ENCODE peak calls at places on chromosomes 11 and 22, in eight cellular contexts. A is kidney, F is left ventricle myocardium inferior, G is brain microvascular endothelial cell, Z is HCT116, K is AG04450, P is GM12865, T is esophagus squamous epithelium. Y is an unnamed sample.

GRCh38 chr22:49712195-49712791 is 115.4 kb downstream of the BRD1 start:
- DNase-seq in A (no peak), F (no peak), G (no peak), Z (no peak), K (no peak), P (no peak), T (no peak), Y (no peak)

GRCh38 chr11:117839936-117840813 is 15.6 kb upstream of the FXYD2 start:
- DNase-seq in A (peak), F (peak), G (no peak), Z (no peak), K (no peak), P (no peak), T (no peak), Y (no peak)

GRCh38 chr11:27282141-27282590 is 80.8 kb downstream of the CCDC34 start:
- DNase-seq in A (peak), F (peak), G (peak), Z (no peak), K (peak), P (no peak), T (no peak), Y (peak)

GRCh38 chr11:18934195-18934808 is 4.9 kb downstream of the MRGPRX1 start:
- DNase-seq in A (no peak), F (no peak), G (no peak), Z (no peak), K (no peak), P (no peak), T (no peak), Y (no peak)

GRCh38 chr22:37425800-37426531 is 1.3 kb downstream of the ELFN2 start:
- DNase-seq in A (no peak), F (no peak), G (no peak), Z (no peak), K (no peak), P (no peak), T (no peak), Y (no peak)

GRCh38 chr11:19162946-19163345 is 38.8 kb downstream of the CSRP3 start:
- DNase-seq in A (no peak), F (no peak), G (no peak), Z (no peak), K (no peak), P (no peak), T (no peak), Y (no peak)

GRCh38 chr11:3170756-3171670 is 5.9 kb upstream of the OSBPL5 start:
- DNase-seq in A (peak), F (no peak), G (no peak), Z (no peak), K (no peak), P (no peak), T (no peak), Y (no peak)

GRCh38 chr11:119728226-119728626 is 774 bp downstream of the NECTIN1 start:
- DNase-seq in A (no peak), F (no peak), G (no peak), Z (no peak), K (no peak), P (no peak), T (no peak), Y (no peak)

GRCh38 chr11:33135768-33136443 is 25.4 kb downstream of the CSTF3 start:
- DNase-seq in A (no peak), F (no peak), G (no peak), Z (no peak), K (no peak), P (no peak), T (no peak), Y (no peak)

GRCh38 chr11:28049338-28050216 is 58.4 kb downstream of the KIF18A start:
- DNase-seq in A (no peak), F (no peak), G (peak), Z (peak), K (no peak), P (no peak), T (no peak), Y (no peak)

GRCh38 chr11:94131363-94132115 is 2.9 kb downstream of the PANX1 start:
- DNase-seq in A (no peak), F (no peak), G (no peak), Z (no peak), K (no peak), P (no peak), T (no peak), Y (no peak)

GRCh38 chr11:19691815-19692214 is 20.8 kb upstream of the NAV2 start:
- DNase-seq in A (no peak), F (no peak), G (no peak), Z (no peak), K (no peak), P (no peak), T (no peak), Y (no peak)

GRCh38 chr11:96154802-96155520 is 188.0 kb downstream of the MAML2 start:
- DNase-seq in A (no peak), F (no peak), G (peak), Z (no peak), K (no peak), P (no peak), T (no peak), Y (no peak)

GRCh38 chr22:50016988-50017700 is 4.6 kb upstream of the IL17REL start:
- DNase-seq in A (peak), F (peak), G (no peak), Z (no peak), K (no peak), P (peak), T (no peak), Y (no peak)

GRCh38 chr11:21806982-21807749 is 385.7 kb upstream of the ANO5 start:
- DNase-seq in A (no peak), F (no peak), G (no peak), Z (no peak), K (no peak), P (no peak), T (no peak), Y (no peak)

GRCh38 chr11:117020287-117020686 is 77.9 kb downstream of the SIK3 start:
- DNase-seq in A (no peak), F (no peak), G (no peak), Z (no peak), K (no peak), P (peak), T (no peak), Y (no peak)

GRCh38 chr11:75198278-75198948 is 42.2 kb upstream of the TPBGL start:
- DNase-seq in A (no peak), F (no peak), G (no peak), Z (no peak), K (no peak), P (no peak), T (no peak), Y (no peak)

GRCh38 chr11:90250970-90251369 is 28.1 kb upstream of the CHORDC1 start:
- DNase-seq in A (no peak), F (no peak), G (no peak), Z (no peak), K (no peak), P (no peak), T (no peak), Y (no peak)

GRCh38 chr11:61488651-61489291 is 19.8 kb upstream of the LRRC10B start:
- DNase-seq in A (peak), F (peak), G (peak), Z (no peak), K (no peak), P (no peak), T (no peak), Y (peak)

GRCh38 chr11:117319214-117319840 is 3.3 kb upstream of the BACE1 start:
- DNase-seq in A (no peak), F (no peak), G (peak), Z (no peak), K (no peak), P (no peak), T (no peak), Y (no peak)

GRCh38 chr22:49747705-49748104 is 80.0 kb downstream of the BRD1 start:
- DNase-seq in A (no peak), F (no peak), G (no peak), Z (no peak), K (no peak), P (no peak), T (no peak), Y (no peak)

GRCh38 chr22:41983516-41983915 is 14.3 kb downstream of the SEPTIN3 start:
- DNase-seq in A (peak), F (no peak), G (no peak), Z (no peak), K (no peak), P (no peak), T (no peak), Y (no peak)

GRCh38 chr11:36235750-36236149 is 53.5 kb downstream of the COMMD9 start:
- DNase-seq in A (no peak), F (no peak), G (peak), Z (no peak), K (no peak), P (no peak), T (no peak), Y (no peak)

GRCh38 chr11:93489841-93490240 is 53.4 kb downstream of the SMCO4 start:
- DNase-seq in A (no peak), F (no peak), G (no peak), Z (no peak), K (no peak), P (no peak), T (no peak), Y (no peak)

GRCh38 chr11:121254756-121255155 is 37.8 kb upstream of the SC5D start:
- DNase-seq in A (no peak), F (no peak), G (no peak), Z (no peak), K (no peak), P (no peak), T (no peak), Y (no peak)

GRCh38 chr11:125094731-125095130 is 16.7 kb downstream of the TMEM218 start:
- DNase-seq in A (no peak), F (no peak), G (no peak), Z (no peak), K (no peak), P (no peak), T (no peak), Y (no peak)

DNA sequence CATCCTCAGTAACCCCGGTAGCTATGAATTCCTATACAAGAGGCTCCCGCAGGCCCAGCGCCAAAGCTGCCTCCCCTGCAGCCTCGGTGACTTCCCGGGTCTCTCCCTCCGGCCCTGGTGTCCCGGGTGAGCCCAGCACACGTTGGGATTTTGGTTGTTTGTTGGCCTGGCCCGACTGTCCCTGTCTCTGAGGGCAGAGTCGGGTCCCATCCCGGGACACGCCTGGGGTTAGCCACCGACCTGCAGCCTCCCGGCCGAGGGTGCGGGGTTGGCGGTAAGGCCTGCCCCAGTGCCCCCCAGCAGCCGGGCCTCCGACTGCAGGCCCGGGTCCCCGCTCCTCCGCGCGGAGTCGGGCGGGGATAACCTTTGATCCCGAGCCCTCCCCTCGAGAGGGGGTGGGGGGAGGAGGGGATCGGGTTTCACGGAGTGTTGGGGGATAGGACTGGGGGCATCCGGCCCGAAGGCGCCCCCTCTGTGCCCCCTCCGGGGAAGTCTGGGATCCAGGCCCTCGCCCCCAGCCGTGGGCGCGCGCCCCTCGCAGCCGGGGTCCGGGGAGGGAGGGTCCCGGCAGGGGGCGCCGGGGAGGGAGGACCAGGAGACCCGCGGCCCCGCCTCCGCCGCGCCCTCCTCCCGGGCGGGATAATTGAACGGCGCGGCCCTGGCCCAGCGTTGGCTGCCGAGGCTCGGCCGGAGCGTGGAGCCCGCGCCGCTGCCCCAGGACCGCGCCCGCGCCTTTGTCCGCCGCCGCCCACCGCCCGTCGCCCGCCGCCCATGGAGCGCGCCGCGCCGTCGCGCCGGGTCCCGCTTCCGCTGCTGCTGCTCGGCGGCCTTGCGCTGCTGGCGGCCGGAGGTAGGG is at the start of gene FBLN1:
- DNase-seq in A (peak), F (peak), G (no peak), Z (no peak), K (no peak), P (no peak), T (no peak), Y (peak)
- TF ChIP-seq CTCF in A (no peak), F (no peak), G (no peak), Z (no peak), K (peak), P (no peak), T (no peak), Y (no peak)

GRCh38 chr11:14417975-14418374 is 59.0 kb upstream of the RRAS2 start:
- DNase-seq in A (no peak), F (no peak), G (no peak), Z (no peak), K (no peak), P (no peak), T (no peak), Y (no peak)

GRCh38 chr11:14417186-14417585 is 58.2 kb upstream of the RRAS2 start:
- DNase-seq in A (no peak), F (no peak), G (no peak), Z (no peak), K (no peak), P (no peak), T (no peak), Y (no peak)

GRCh38 chr11:14422052-14422813 is 63.2 kb upstream of the RRAS2 start:
- DNase-seq in A (peak), F (peak), G (peak), Z (peak), K (peak), P (no peak), T (peak), Y (peak)

GRCh38 chr11:14420223-14420622 is 61.2 kb upstream of the RRAS2 start:
- DNase-seq in A (no peak), F (no peak), G (no peak), Z (no peak), K (no peak), P (no peak), T (no peak), Y (no peak)

GRCh38 chr11:14418801-14419417 is 59.9 kb upstream of the RRAS2 start:
- DNase-seq in A (no peak), F (no peak), G (no peak), Z (peak), K (no peak), P (peak), T (no peak), Y (no peak)
- TF ChIP-seq CTCF in A (peak), F (peak), G (peak), Z (peak), K (peak), P (peak), T (no peak), Y (no peak)

GRCh38 chr22:28883917-28884753 is 763 bp downstream of the ZNRF3 start:
- DNase-seq in A (peak), F (peak), G (peak), Z (peak), K (no peak), P (peak), T (no peak), Y (peak)
- TF ChIP-seq CTCF in A (no peak), F (no peak), G (no peak), Z (no peak), K (no peak), P (no peak), T (no peak), Y (no peak)

DNA sequence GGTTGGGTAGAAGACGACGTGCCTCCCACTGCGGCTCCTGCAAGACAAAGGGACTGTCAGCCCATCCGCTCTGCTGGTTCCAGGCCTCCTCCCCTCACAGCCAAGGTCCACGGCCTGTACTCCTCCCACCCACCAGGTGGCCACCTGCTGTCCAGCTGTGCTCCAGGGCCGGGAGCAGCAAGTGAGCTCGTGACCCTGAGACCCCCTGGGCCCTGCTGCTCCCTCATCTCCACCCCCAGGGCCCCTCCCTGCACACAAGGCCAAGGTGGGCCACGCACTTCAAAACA is 27.4 kb downstream of the TSPAN4 start:
- DNase-seq in A (no peak), F (no peak), G (no peak), Z (no peak), K (no peak), P (no peak), T (no peak), Y (no peak)
- TF ChIP-seq CTCF in A (no peak), F (peak), G (peak), Z (no peak), K (no peak), P (no peak), T (no peak), Y (no peak)

GRCh38 chr11:103609117-103610066 is 427.0 kb upstream of the DDI1 start:
- DNase-seq in A (no peak), F (no peak), G (peak), Z (peak), K (peak), P (no peak), T (no peak), Y (no peak)
- TF ChIP-seq CTCF in A (peak), F (peak), G (peak), Z (peak), K (peak), P (peak), T (no peak), Y (no peak)

GRCh38 chr11:65134240-65134951 is at the start of gene SYVN1:
- DNase-seq in A (peak), F (peak), G (peak), Z (peak), K (peak), P (peak), T (peak), Y (peak)
- TF ChIP-seq CTCF in A (no peak), F (no peak), G (no peak), Z (no peak), K (no peak), P (no peak), T (no peak), Y (no peak)

DNA sequence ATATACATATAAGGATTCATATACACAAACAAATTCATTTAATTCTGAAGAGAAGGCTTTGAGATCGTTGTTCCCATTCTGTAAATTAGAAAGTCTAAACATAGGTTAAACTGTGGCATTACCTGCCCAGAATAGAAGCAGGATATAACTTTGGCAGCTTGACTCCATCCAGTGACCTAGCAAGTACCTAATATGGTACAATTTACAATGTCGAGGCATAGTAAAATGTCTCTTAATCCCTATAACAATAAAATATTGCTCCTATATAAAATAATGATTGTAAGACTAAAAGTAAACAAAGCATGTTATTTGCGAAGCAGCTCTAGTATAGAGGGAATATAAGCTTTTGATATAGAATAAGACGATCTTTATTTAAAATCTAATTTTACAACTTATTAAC is 756.0 kb downstream of the LUZP2 start:
- DNase-seq in A (no peak), F (no peak), G (no peak), Z (no peak), K (no peak), P (no peak), T (no peak), Y (no peak)
- TF ChIP-seq CTCF in A (no peak), F (no peak), G (no peak), Z (no peak), K (no peak), P (no peak), T (no peak), Y (no peak)

GRCh38 chr22:23565288-23565941 is 14.7 kb downstream of the IGLL1 start:
- DNase-seq in A (peak), F (no peak), G (no peak), Z (peak), K (no peak), P (peak), T (no peak), Y (no peak)
- TF ChIP-seq CTCF in A (no peak), F (peak), G (peak), Z (no peak), K (no peak), P (no peak), T (no peak), Y (no peak)

Y was measured in psoas muscle.